ENCODE peak calls at places on chromosomes 1 and 21, in six cellular contexts. A, N, D, J, U and X are unnamed samples.

GRCh38 chr1:218693584-218693983 is 348.4 kb downstream of the TGFB2 start:
- DNase-seq in J (no peak), D (no peak), A (no peak), U (no peak), N (no peak), X (no peak)

GRCh38 chr21:29441651-29442050 is 142.9 kb downstream of the BACH1 start:
- DNase-seq in U (no peak), J (no peak), A (no peak), N (no peak), D (no peak), X (peak)

GRCh38 chr1:10794724-10795304 is 1.6 kb downstream of the CASZ1 start:
- DNase-seq in J (no peak), D (peak), N (no peak), A (no peak), U (no peak), X (no peak)

GRCh38 chr1:52691856-52692255 is 6.3 kb downstream of the COA7 start:
- DNase-seq in A (no peak), J (no peak), D (no peak), N (no peak), U (no peak), X (no peak)

GRCh38 chr21:25373126-25374082 is 233.9 kb downstream of the MRPL39 start:
- DNase-seq in J (no peak), N (no peak), D (no peak), U (no peak), A (no peak), X (peak)

GRCh38 chr1:228238007-228238406 is 30.2 kb downstream of the OBSCN start:
- DNase-seq in N (no peak), J (no peak), A (no peak), U (no peak), D (no peak), X (no peak)

GRCh38 chr1:237562247-237562823 is 328.4 kb downstream of the ZP4 start:
- DNase-seq in U (no peak), N (no peak), J (no peak), D (peak), A (no peak), X (peak)

GRCh38 chr1:56525463-56526155 is 53.8 kb downstream of the PLPP3 start:
- DNase-seq in A (no peak), D (peak), U (peak), N (no peak), J (no peak), X (no peak)

GRCh38 chr1:165900576-165901380 is 73.4 kb downstream of the UCK2 start:
- DNase-seq in D (no peak), U (no peak), J (no peak), N (no peak), A (peak), X (peak)

GRCh38 chr1:246506440-246506784 is 667 bp downstream of the SMYD3 start:
- DNase-seq in A (no peak), U (no peak), N (no peak), J (no peak), D (peak), X (peak)

GRCh38 chr1:50462964-50463363 is 39.7 kb upstream of the DMRTA2 start:
- DNase-seq in A (no peak), U (no peak), N (no peak), D (no peak), J (no peak), X (no peak)

GRCh38 chr1:147750618-147751217 is 9.7 kb downstream of the GJA5 start:
- DNase-seq in U (no peak), J (no peak), D (no peak), N (no peak), A (no peak), X (no peak)

GRCh38 chr1:40050863-40051262 is 10.3 kb downstream of the CAP1 start:
- DNase-seq in D (peak), A (no peak), J (no peak), U (no peak), N (no peak), X (no peak)

GRCh38 chr1:166237675-166238074 is 70.9 kb upstream of the FAM78B start:
- DNase-seq in A (no peak), D (no peak), N (no peak), J (no peak), U (no peak), X (no peak)

GRCh38 chr1:26706315-26706714 is 10.5 kb downstream of the ARID1A start:
- DNase-seq in J (no peak), N (no peak), D (no peak), A (no peak), U (no peak), X (no peak)

GRCh38 chr1:119712342-119713038 is 756 bp downstream of the PHGDH start:
- DNase-seq in N (no peak), J (peak), U (peak), A (peak), D (peak), X (peak)

GRCh38 chr1:28580706-28581530 is 11.1 kb upstream of the RAB42 start:
- DNase-seq in D (peak), A (peak), U (peak), N (no peak), J (no peak), X (peak)

GRCh38 chr1:6024376-6024775 is 21.3 kb upstream of the KCNAB2 start:
- DNase-seq in N (no peak), A (no peak), U (no peak), D (no peak), J (no peak), X (no peak)

GRCh38 chr1:6025269-6026094 is 20.2 kb upstream of the KCNAB2 start:
- DNase-seq in A (no peak), D (peak), N (no peak), U (no peak), J (no peak), X (no peak)

GRCh38 chr1:6028042-6028895 is 17.4 kb upstream of the KCNAB2 start:
- DNase-seq in U (peak), J (no peak), D (peak), A (no peak), N (no peak), X (no peak)

GRCh38 chr1:6027591-6027990 is 18.1 kb upstream of the KCNAB2 start:
- DNase-seq in D (no peak), U (no peak), J (no peak), A (no peak), N (no peak), X (no peak)

DNA sequence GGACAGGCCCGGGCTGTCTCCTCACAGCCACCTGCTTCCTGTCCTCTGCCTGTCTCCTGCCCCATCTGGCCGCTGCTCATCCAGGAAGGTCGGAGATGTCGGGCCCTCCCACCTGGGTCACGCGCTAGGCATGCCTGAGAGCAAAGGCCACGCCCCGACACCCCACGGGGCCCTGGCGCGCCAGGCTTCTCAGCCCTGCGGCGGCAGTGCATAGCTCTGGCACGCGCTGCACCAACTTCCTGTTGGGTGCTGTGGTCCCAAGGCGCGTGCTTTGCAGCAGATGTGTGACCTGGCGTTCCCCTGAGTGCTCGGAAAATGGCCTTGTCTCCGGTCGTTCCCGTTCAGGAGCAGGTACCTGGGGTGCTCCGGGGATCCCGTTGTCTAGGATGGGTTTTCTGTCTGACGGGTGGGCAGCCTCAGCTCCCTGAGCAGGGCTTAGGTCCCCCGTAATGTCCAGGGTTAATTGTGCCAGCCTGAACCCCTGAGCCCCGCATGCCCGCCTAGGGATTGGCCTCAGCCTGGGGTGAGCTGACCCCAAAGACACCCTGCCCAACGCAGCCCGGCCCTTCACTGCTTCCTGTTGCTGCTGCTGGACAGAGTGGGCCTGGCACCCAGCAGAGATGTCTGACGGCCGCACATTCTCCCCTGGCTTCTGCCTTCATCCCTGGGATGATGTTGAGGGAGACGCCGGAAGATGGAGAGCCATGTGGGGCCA is 19.4 kb upstream of the KCNAB2 start:
- DNase-seq in A (peak), J (peak), U (peak), D (peak), N (no peak), X (no peak)
- H3K4me3 ChIP-seq in A (peak), J (peak), U (peak), D (peak), N (no peak), X (no peak)

GRCh38 chr1:5554111-5554510 is 438.1 kb downstream of the NPHP4 start:
- DNase-seq in A (no peak), N (no peak), U (no peak), D (no peak), J (no peak), X (no peak)
- TF ChIP-seq CTCF in A (no peak), N (no peak), U (no peak), D (no peak), J (no peak), X (no peak)

GRCh38 chr1:226332947-226333346 is 24.0 kb upstream of the LIN9 start:
- DNase-seq in D (no peak), U (no peak), J (no peak), A (no peak), N (no peak), X (no peak)
- H3K4me3 ChIP-seq in D (no peak), U (no peak), J (no peak), A (no peak), N (no peak), X (no peak)

DNA sequence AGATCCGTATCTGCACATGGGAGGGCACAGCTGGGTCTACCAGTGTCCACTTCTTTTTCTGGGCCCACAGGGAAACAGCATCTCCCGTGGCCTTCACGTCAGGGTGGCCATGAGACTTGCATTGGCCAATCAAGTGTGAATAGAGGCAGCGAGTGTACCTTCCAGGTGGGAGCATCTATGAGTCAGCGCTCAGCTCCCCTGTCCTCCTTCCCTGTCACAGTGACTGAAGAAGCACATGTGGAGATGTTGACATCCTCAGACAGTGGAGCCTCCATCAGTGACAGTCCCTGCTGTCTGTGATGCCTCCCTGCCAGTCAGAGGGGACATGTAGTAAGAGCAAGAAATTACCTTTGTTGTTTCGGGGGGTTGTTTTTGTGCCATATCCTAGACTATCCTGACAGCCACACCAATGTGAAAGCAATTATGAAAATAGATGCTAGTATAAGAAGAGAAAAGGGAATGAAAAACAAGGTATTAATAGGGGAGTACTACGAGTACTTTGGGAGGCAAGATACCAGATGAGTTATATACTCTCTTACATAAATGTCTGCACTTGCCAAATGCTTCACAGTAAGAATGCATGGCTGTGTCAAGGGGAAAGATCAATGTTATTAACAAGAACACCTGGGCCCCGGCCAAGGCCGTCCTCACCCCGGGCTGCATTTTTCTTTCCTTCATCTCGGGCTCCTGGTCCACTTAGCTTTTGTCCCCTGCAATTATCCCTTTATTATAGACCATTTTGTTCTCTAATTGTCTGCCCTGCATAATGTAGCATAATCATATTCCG is 86.0 kb downstream of the MATN1 start:
- DNase-seq in U (no peak), N (no peak), D (no peak), J (no peak), A (no peak), X (no peak)
- TF ChIP-seq CTCF in U (no peak), N (no peak), D (no peak), J (no peak), A (no peak), X (no peak)

DNA sequence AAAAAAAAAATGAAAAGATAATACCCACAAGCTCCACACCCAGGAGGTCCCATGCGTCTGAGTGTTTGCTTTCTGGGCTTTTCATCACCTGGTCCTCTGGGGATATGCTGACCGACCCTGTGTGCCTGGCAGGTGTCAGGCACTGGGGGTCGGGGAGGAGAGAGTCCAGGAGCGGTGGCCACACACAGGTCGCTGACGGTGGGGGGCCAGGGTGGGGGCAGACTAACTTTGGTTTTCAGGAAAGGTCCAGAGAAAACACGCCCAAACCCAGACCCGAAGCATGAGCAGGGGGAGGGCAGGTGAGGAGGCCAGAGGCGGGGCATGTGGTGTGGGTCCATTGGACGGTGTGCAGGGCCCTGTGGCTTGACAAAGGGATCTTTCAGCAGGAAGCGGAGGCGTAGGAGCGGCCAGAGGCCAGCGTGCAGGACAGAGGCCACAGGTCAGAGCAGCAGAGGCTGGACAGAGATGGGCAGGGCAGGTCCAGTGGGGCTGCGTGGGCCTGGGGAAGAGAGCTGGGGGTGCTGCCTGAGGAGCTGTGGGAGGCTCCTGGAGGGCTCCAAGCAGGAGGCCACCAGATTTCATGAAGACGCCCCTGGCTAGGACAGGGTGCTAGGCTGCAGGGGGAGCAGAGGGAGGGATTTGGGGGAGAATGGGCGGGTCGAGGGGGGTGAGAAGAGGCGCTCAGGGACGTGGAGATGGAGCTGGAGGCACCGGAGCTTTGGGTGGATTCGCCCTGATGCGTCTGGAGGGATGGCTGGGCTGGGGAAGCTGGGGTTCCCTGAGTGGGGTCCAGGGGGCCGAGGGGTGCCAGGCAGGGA is 15.8 kb downstream of the RNF223 start:
- DNase-seq in U (no peak), N (no peak), A (no peak), D (no peak), J (no peak), X (no peak)
- H3K4me3 ChIP-seq in U (no peak), N (peak), A (no peak), D (no peak), J (no peak), X (no peak)

GRCh38 chr1:151284013-151284577 is 2.0 kb downstream of the ZNF687 start:
- DNase-seq in D (no peak), N (no peak), A (no peak), J (no peak), U (no peak), X (no peak)

GRCh38 chr1:151282883-151283725 is 1.0 kb downstream of the ZNF687 start:
- DNase-seq in N (no peak), D (peak), J (peak), A (peak), U (peak), X (no peak)

GRCh38 chr1:151281225-151281968 is 702 bp upstream of the ZNF687 start:
- DNase-seq in A (peak), N (peak), U (peak), J (peak), D (peak), X (peak)

GRCh38 chr1:151286619-151287340 is 4.7 kb downstream of the ZNF687 start:
- DNase-seq in D (no peak), J (no peak), N (no peak), A (no peak), U (no peak), X (no peak)

GRCh38 chr1:151281969-151282882 is at the start of gene ZNF687:
- DNase-seq in U (peak), A (peak), J (peak), N (peak), D (peak), X (peak)
- TF ChIP-seq CTCF in U (no peak), A (no peak), J (no peak), N (no peak), D (no peak), X (no peak)

GRCh38 chr1:233544304-233544703 is 69.6 kb upstream of the KCNK1 start:
- DNase-seq in A (no peak), D (no peak), U (no peak), J (no peak), N (no peak), X (no peak)
- H3K4me3 ChIP-seq in A (no peak), D (no peak), U (no peak), J (no peak), N (no peak), X (no peak)

GRCh38 chr1:57770772-57771171 is 346.9 kb upstream of the DAB1 start:
- DNase-seq in J (no peak), N (no peak), U (no peak), D (peak), A (no peak), X (no peak)
- TF ChIP-seq CTCF in J (no peak), N (no peak), U (no peak), D (no peak), A (no peak), X (peak)

GRCh38 chr1:1304331-1305299 is 3.1 kb downstream of the ACAP3 start:
- DNase-seq in A (peak), N (no peak), J (peak), U (peak), D (peak), X (peak)
- H3K4me3 ChIP-seq in A (peak), N (peak), J (peak), U (peak), D (peak), X (peak)